ENCODE peak calls at places on chromosomes 6 and 20, in ten cellular contexts. L, Z, Y, X, T, A, M, N, O and V are unnamed samples.
A peak's percentile ranks its signal among the peaks of the same experiment; 100 is the strongest.

GRCh38 chr6:169845426-169846285 is 94.2 kb downstream of the ERMARD start:
- DNase-seq in N (no peak), M (no peak), A (no peak), L (no peak), O (no peak), X (no peak), T (no peak), Z (no peak), Y (no peak), V (no peak)

GRCh38 chr6:105759946-105760345 is 326.2 kb upstream of the PRDM1 start:
- DNase-seq in X (no peak), M (peak; percentile 65), Z (no peak), N (no peak), T (peak; percentile 95), O (no peak), L (no peak), A (peak; percentile 74), Y (no peak), V (peak; percentile 85)

GRCh38 chr6:87754828-87755227 is 52.8 kb upstream of the AKIRIN2 start:
- DNase-seq in X (no peak), Z (no peak), Y (no peak), L (no peak), O (no peak), M (no peak), T (no peak), A (no peak), N (no peak), V (no peak)

GRCh38 chr6:113082691-113083090 is 735.6 kb downstream of the RFPL4B start:
- DNase-seq in X (no peak), Y (no peak), M (no peak), Z (no peak), T (peak; percentile 81), L (no peak), A (peak; percentile 62), O (no peak), N (no peak), V (peak; percentile 69)

GRCh38 chr6:2630362-2630761 is 120.4 kb downstream of the MYLK4 start:
- DNase-seq in L (no peak), T (peak; percentile 98), A (peak; percentile 96), X (peak; percentile 85), M (peak; percentile 73), N (no peak), Z (no peak), Y (no peak), O (no peak), V (peak; percentile 93)

GRCh38 chr6:8481727-8482126 is 46.4 kb upstream of the SLC35B3 start:
- DNase-seq in O (no peak), N (no peak), A (peak; percentile 2), Y (no peak), M (peak; percentile 17), Z (no peak), L (no peak), T (no peak), X (no peak), V (peak; percentile 10)

GRCh38 chr6:105985816-105986632 is 100.1 kb upstream of the PRDM1 start:
- DNase-seq in A (no peak), L (no peak), Y (no peak), M (no peak), T (peak; percentile 44), X (no peak), O (no peak), Z (no peak), N (no peak), V (no peak)

GRCh38 chr20:13996265-13996664 is 949 bp downstream of the MACROD2 start:
- DNase-seq in Y (no peak), Z (no peak), T (no peak), L (no peak), O (peak; percentile 8), A (no peak), X (no peak), N (no peak), M (peak; percentile 9), V (no peak)

GRCh38 chr20:52048365-52048764 is 143.2 kb downstream of the ZFP64 start:
- DNase-seq in A (no peak), Y (no peak), T (no peak), L (no peak), M (no peak), N (no peak), O (no peak), X (no peak), Z (no peak), V (no peak)

GRCh38 chr6:140064371-140064770 is 689.9 kb upstream of the CITED2 start:
- DNase-seq in N (no peak), T (no peak), O (no peak), X (no peak), Y (no peak), A (no peak), L (no peak), M (no peak), Z (no peak), V (no peak)

GRCh38 chr6:43897571-43898302 is 127.7 kb downstream of the VEGFA start:
- DNase-seq in A (no peak), Z (no peak), N (no peak), X (no peak), O (no peak), L (no peak), T (no peak), M (no peak), Y (no peak), V (no peak)

GRCh38 chr6:2055143-2055542 is 190.3 kb downstream of the GMDS start:
- DNase-seq in M (no peak), L (no peak), A (no peak), X (no peak), Z (no peak), T (no peak), Y (no peak), O (no peak), N (no peak), V (no peak)

GRCh38 chr20:10672579-10673127 is 1.1 kb downstream of the JAG1 start:
- DNase-seq in Z (peak; percentile 36), T (peak; percentile 71), M (peak; percentile 76), Y (no peak), X (no peak), L (no peak), O (peak; percentile 52), N (peak; percentile 14), A (peak; percentile 62), V (peak; percentile 49)

GRCh38 chr20:62804632-62805364 is at the start of gene OGFR:
- DNase-seq in L (peak; percentile 72), X (no peak), Z (peak; percentile 59), Y (peak; percentile 58), T (peak; percentile 51), O (peak; percentile 66), A (peak; percentile 35), M (peak; percentile 89), N (peak; percentile 45), V (peak; percentile 62)

GRCh38 chr20:12925214-12925755 is 83.5 kb upstream of the SPTLC3 start:
- DNase-seq in X (peak; percentile 66), A (peak; percentile 90), N (no peak), Y (peak; percentile 27), O (peak; percentile 90), Z (peak; percentile 1), L (peak; percentile 9), T (peak; percentile 81), M (peak; percentile 88), V (peak; percentile 77)

GRCh38 chr6:16139541-16139940 is 10.7 kb downstream of the MYLIP start:
- DNase-seq in O (no peak), A (peak; percentile 59), T (no peak), N (no peak), Z (no peak), L (no peak), Y (no peak), M (no peak), X (no peak), V (peak; percentile 19)

GRCh38 chr6:119140471-119141165 is 62.2 kb upstream of the FAM184A start:
- DNase-seq in A (no peak), X (no peak), N (no peak), L (no peak), T (no peak), Y (no peak), M (no peak), Z (no peak), O (no peak), V (no peak)

GRCh38 chr6:45687570-45687969 is 309.8 kb upstream of the SUPT3H start:
- DNase-seq in Z (no peak), O (no peak), M (no peak), L (no peak), N (no peak), T (peak; percentile 35), X (no peak), A (no peak), Y (no peak), V (no peak)

GRCh38 chr20:40683221-40683893 is 5.7 kb downstream of the MAFB start:
- DNase-seq in A (no peak), Z (no peak), M (no peak), T (peak; percentile 24), Y (no peak), N (no peak), O (no peak), X (no peak), L (no peak), V (peak; percentile 4)

GRCh38 chr6:149012040-149012545 is 265.3 kb downstream of the UST start:
- DNase-seq in M (peak; percentile 84), N (no peak), T (peak; percentile 99), Y (no peak), O (peak; percentile 45), X (peak; percentile 100), Z (no peak), A (peak; percentile 97), L (no peak), V (peak; percentile 100)